ENCODE peak calls at places on chromosomes 13 and 19, in eight cellular contexts. T is prostate gland; Y is heart right ventricle; B is adrenal gland; V is cardiac muscle cell; F is H1; Z is CD8-positive, alpha-beta T cell; S is stomach. W is an unnamed sample.

GRCh38 chr19:30662211-30662861 is 290.2 kb downstream of the ZNF536 start:
- DNase-seq in Y (no peak), T (no peak), V (no peak), Z (no peak), B (peak; percentile 49), S (peak; percentile 22), F (no peak), W (peak; percentile 82)

GRCh38 chr13:27036236-27036981 is 135.2 kb downstream of the USP12 start:
- DNase-seq in S (no peak), V (peak; percentile 11), B (no peak), F (no peak), Y (no peak), T (no peak), Z (no peak), W (no peak)

GRCh38 chr13:111177803-111178389 is 62.8 kb downstream of the ARHGEF7 start:
- DNase-seq in Z (no peak), B (no peak), Y (no peak), F (no peak), T (no peak), S (no peak), V (peak; percentile 22), W (no peak)

GRCh38 chr13:36297259-36297599 is 385 bp downstream of the CCDC169 start:
- DNase-seq in Y (no peak), V (peak; percentile 45), Z (no peak), T (peak; percentile 39), B (no peak), S (no peak), F (no peak), W (no peak)

GRCh38 chr13:39038569-39038898 is 278 bp downstream of the NHLRC3 start:
- DNase-seq in B (no peak), V (no peak), T (no peak), Y (no peak), Z (no peak), F (no peak), S (no peak), W (no peak)

GRCh38 chr19:46967578-46968018 is 52.0 kb upstream of the NPAS1 start:
- DNase-seq in S (peak; percentile 75), B (no peak), Y (peak; percentile 77), Z (peak; percentile 13), T (peak; percentile 75), F (no peak), V (no peak), W (no peak)

GRCh38 chr13:94701313-94702180 is 10.8 kb downstream of the SOX21 start:
- DNase-seq in T (no peak), V (no peak), F (peak; percentile 60), Y (no peak), B (no peak), Z (no peak), S (no peak), W (no peak)

GRCh38 chr19:40246292-40247073 is 20.0 kb upstream of the CCNP start:
- DNase-seq in Z (no peak), V (no peak), F (no peak), S (no peak), Y (no peak), B (no peak), T (no peak), W (no peak)

GRCh38 chr13:65844266-65844841 is 1385.8 kb downstream of the PCDH9 start:
- DNase-seq in B (no peak), V (no peak), S (no peak), F (no peak), Y (no peak), Z (no peak), T (no peak), W (no peak)

GRCh38 chr13:64239372-64239771 is 2823.7 kb upstream of the PCDH20 start:
- DNase-seq in Z (no peak), S (no peak), V (peak; percentile 63), T (no peak), Y (no peak), B (no peak), F (no peak), W (no peak)

GRCh38 chr19:38830039-38830733 is 1.4 kb downstream of the ECH1 start:
- DNase-seq in S (no peak), T (no peak), Y (no peak), F (no peak), B (no peak), V (no peak), Z (no peak), W (no peak)

GRCh38 chr19:40686882-40687524 is 3.4 kb downstream of the NUMBL start:
- DNase-seq in B (no peak), Z (no peak), T (no peak), V (no peak), F (no peak), S (no peak), Y (no peak), W (no peak)

GRCh38 chr19:35144600-35145436 is 1.8 kb downstream of the FXYD7 start:
- DNase-seq in V (peak; percentile 32), Z (no peak), T (no peak), F (peak; percentile 82), B (no peak), S (peak; percentile 76), Y (no peak), W (peak; percentile 66)

GRCh38 chr19:34172661-34173144 is 399 bp downstream of the LSM14A start:
- DNase-seq in S (no peak), T (no peak), Z (peak; percentile 25), B (no peak), V (no peak), Y (peak; percentile 24), F (no peak), W (peak; percentile 40)

GRCh38 chr19:38924383-38924782 is 6.2 kb downstream of the SARS2 start:
- DNase-seq in Y (no peak), T (no peak), Z (no peak), F (no peak), B (no peak), V (no peak), S (no peak), W (no peak)

GRCh38 chr19:41064974-41065569 is 23.2 kb upstream of the CYP2A13 start:
- DNase-seq in T (no peak), F (no peak), S (no peak), B (no peak), V (peak; percentile 54), Z (no peak), Y (no peak), W (no peak)

GRCh38 chr13:19984430-19985218 is 26.1 kb downstream of the ZMYM2 start:
- DNase-seq in T (no peak), F (no peak), B (no peak), S (no peak), Y (no peak), V (peak; percentile 66), Z (no peak), W (no peak)

GRCh38 chr13:43730642-43731041 is 56.1 kb downstream of the ENOX1 start:
- DNase-seq in F (no peak), B (peak; percentile 20), S (no peak), Z (no peak), T (no peak), Y (peak; percentile 23), V (peak; percentile 33), W (peak; percentile 11)

GRCh38 chr13:19586904-19587634 is 25.7 kb upstream of the TPTE2 start:
- DNase-seq in S (peak; percentile 31), T (no peak), Y (no peak), F (no peak), V (peak; percentile 33), Z (peak; percentile 65), B (peak; percentile 31), W (peak; percentile 12)

GRCh38 chr19:35216026-35216832 is 12.3 kb downstream of the FAM187B start:
- DNase-seq in S (no peak), V (no peak), Z (no peak), T (no peak), Y (no peak), F (no peak), B (no peak), W (no peak)

GRCh38 chr13:59452189-59452588 is 711.5 kb downstream of the DIAPH3 start:
- DNase-seq in S (no peak), T (no peak), B (no peak), Z (no peak), V (no peak), Y (no peak), F (no peak), W (peak; percentile 13)

GRCh38 chr13:23644527-23644926 is 74.3 kb downstream of the TNFRSF19 start:
- DNase-seq in F (no peak), V (peak; percentile 58), Z (no peak), S (no peak), Y (no peak), T (no peak), B (no peak), W (no peak)

GRCh38 chr13:111632906-111633305 is 312.5 kb downstream of the TEX29 start:
- DNase-seq in T (no peak), S (no peak), B (no peak), F (peak; percentile 60), Y (no peak), V (no peak), Z (no peak), W (no peak)

GRCh38 chr13:112716461-112716820 is 26.6 kb downstream of the ATP11A start:
- DNase-seq in S (no peak), T (no peak), Z (no peak), V (no peak), Y (no peak), F (no peak), B (no peak), W (no peak)
- H3K27ac ChIP-seq in S (no peak overlapping the region), T (no peak overlapping the region), Z (no peak overlapping the region), V (peak overlapping the region; percentile 79), Y (no peak overlapping the region), F (no peak overlapping the region), B (no peak overlapping the region), W (no peak overlapping the region)

GRCh38 chr19:3607398-3608078 is 863 bp upstream of the TBXA2R start:
- DNase-seq in S (no peak), Y (peak; percentile 82), V (peak; percentile 54), F (peak; percentile 77), B (peak; percentile 60), Z (no peak), T (no peak), W (no peak)
- H3K4me3 ChIP-seq in S (peak overlapping the region; percentile 58), Y (peak overlapping the region; percentile 67), V (no peak overlapping the region), F (peak overlapping the region; percentile 15), B (peak overlapping the region; percentile 73), Z (no peak overlapping the region), T (peak overlapping the region; percentile 30), W (no peak overlapping the region)

GRCh38 chr19:17949956-17950309 is 17.0 kb upstream of the KCNN1 start:
- DNase-seq in T (no peak), F (peak; percentile 83), Z (no peak), B (no peak), V (no peak), Y (no peak), S (no peak), W (no peak)

GRCh38 chr19:17947815-17948473 is 15.1 kb downstream of the CCDC124 start:
- DNase-seq in Y (peak; percentile 90), B (peak; percentile 92), V (peak; percentile 95), T (peak; percentile 87), Z (peak; percentile 92), S (peak; percentile 90), F (peak; percentile 95), W (peak; percentile 91)

GRCh38 chr19:17948967-17949930 is 16.4 kb downstream of the CCDC124 start:
- DNase-seq in Y (no peak), S (no peak), V (no peak), T (no peak), F (peak; percentile 63), Z (no peak), B (no peak), W (no peak)

GRCh38 chr19:17948474-17948966 is 15.7 kb downstream of the CCDC124 start:
- DNase-seq in B (no peak), F (no peak), V (no peak), S (no peak), T (no peak), Y (peak; percentile 25), Z (no peak), W (no peak)

GRCh38 chr19:17946965-17947784 is 14.4 kb downstream of the CCDC124 start:
- DNase-seq in S (no peak), Y (no peak), Z (no peak), F (peak; percentile 76), V (no peak), B (peak; percentile 25), T (no peak), W (peak; percentile 37)
- TF ChIP-seq CTCF in S (no peak), Y (peak; percentile 5), Z (no peak), F (no peak), V (no peak), B (no peak), T (no peak), W (no peak)

GRCh38 chr13:100323937-100324336 is 235.0 kb downstream of the PCCA start:
- DNase-seq in Y (no peak), Z (no peak), V (no peak), T (no peak), B (no peak), S (no peak), F (no peak), W (no peak)
- H3K27ac ChIP-seq in Y (no peak overlapping the region), Z (no peak overlapping the region), V (no peak overlapping the region), T (no peak overlapping the region), B (no peak overlapping the region), S (no peak overlapping the region), F (no peak overlapping the region), W (no peak overlapping the region)

W was measured in body of pancreas.